ENCODE peak calls at places on chromosome 4, in ten cellular contexts. Q is naive thymus-derived CD8-positive, alpha-beta T cell; R is stimulated activated naive B cell treated with anti-CD40 and anti-IgM and Interleukin-4, amounts not matched to agents 10 μg/mL and 1 μg/mL and 100 μg/mL, for 72 hours; P is lower leg skin; B is NCI-H345; J is H4; X is NCI-H2081; I is caudate nucleus; Z is WTC11; E is ELF-1. L is an unnamed sample.

GRCh38 chr4:44351069-44351468 is 97.5 kb downstream of the KCTD8 start:
- DNase-seq in X (no peak), E (no peak), J (no peak), Z (no peak), P (no peak), B (no peak), Q (no peak), I (no peak), R (no peak), L (no peak)

GRCh38 chr4:185109736-185110135 is 33.3 kb upstream of the SLC25A4 start:
- DNase-seq in B (no peak), I (no peak), E (peak; percentile 71), P (no peak), Q (no peak), Z (no peak), J (no peak), R (no peak), X (no peak), L (no peak)

GRCh38 chr4:148286043-148286442 is 156.2 kb downstream of the NR3C2 start:
- DNase-seq in I (no peak), B (no peak), P (no peak), X (no peak), R (no peak), Z (no peak), J (no peak), Q (no peak), E (no peak), L (no peak)

GRCh38 chr4:8580321-8581093 is at the start of gene GPR78:
- DNase-seq in Z (peak; percentile 97), I (no peak), R (no peak), Q (no peak), E (peak; percentile 94), B (peak; percentile 16), J (no peak), P (no peak), X (no peak), L (no peak)

GRCh38 chr4:110621328-110621812 is 1.5 kb downstream of the PITX2 start:
- DNase-seq in P (no peak), B (peak; percentile 13), I (no peak), Q (no peak), J (no peak), R (no peak), X (no peak), Z (no peak), E (no peak), L (no peak)

GRCh38 chr4:119873794-119874325 is 192.8 kb downstream of the MAD2L1 start:
- DNase-seq in X (no peak), E (no peak), R (no peak), I (no peak), P (no peak), Z (no peak), Q (no peak), B (no peak), J (no peak), L (no peak)

GRCh38 chr4:94160774-94161173 is 46.9 kb upstream of the SMARCAD1 start:
- DNase-seq in P (no peak), E (no peak), X (no peak), B (no peak), I (no peak), Z (no peak), J (no peak), R (no peak), Q (no peak), L (no peak)

GRCh38 chr4:79083406-79084010 is 144.3 kb upstream of the PAQR3 start:
- DNase-seq in B (no peak), E (peak; percentile 69), I (no peak), R (no peak), Q (no peak), J (no peak), P (peak; percentile 52), X (no peak), Z (no peak), L (no peak)

GRCh38 chr4:46124773-46125172 is 919 bp upstream of the GABRG1 start:
- DNase-seq in P (no peak), J (peak; percentile 3), I (peak; percentile 57), E (peak; percentile 7), Q (no peak), Z (peak; percentile 66), X (peak; percentile 30), R (no peak), B (no peak), L (no peak)

GRCh38 chr4:16160457-16160856 is 65.8 kb downstream of the TAPT1 start:
- DNase-seq in J (no peak), X (no peak), E (no peak), B (no peak), P (no peak), R (no peak), I (no peak), Z (no peak), Q (no peak), L (no peak)

GRCh38 chr4:6929735-6930464 is 20.3 kb downstream of the TBC1D14 start:
- DNase-seq in Q (no peak), E (no peak), X (no peak), I (no peak), J (no peak), Z (no peak), B (no peak), R (no peak), P (no peak), L (no peak)

GRCh38 chr4:86048426-86048825 is 311.4 kb downstream of the MAPK10 start:
- DNase-seq in J (no peak), R (no peak), P (no peak), Z (no peak), B (no peak), E (no peak), Q (no peak), I (no peak), X (no peak), L (no peak)

GRCh38 chr4:825063-825968 is 613 bp downstream of the CPLX1 start:
- DNase-seq in B (no peak), I (no peak), R (no peak), X (peak; percentile 18), E (no peak), P (no peak), J (no peak), Q (no peak), Z (peak; percentile 38), L (no peak)

GRCh38 chr4:99151452-99151851 is 7.4 kb upstream of the ADH4 start:
- DNase-seq in Z (no peak), E (no peak), I (no peak), J (no peak), Q (no peak), B (no peak), X (no peak), R (no peak), P (no peak), L (no peak)

GRCh38 chr4:88689877-88690276 is 7.8 kb downstream of the NAP1L5 start:
- DNase-seq in E (no peak), R (no peak), P (no peak), Z (no peak), B (no peak), J (no peak), X (no peak), I (no peak), Q (no peak), L (no peak)

GRCh38 chr4:2515835-2516550 is 20.5 kb upstream of the FAM193A start:
- DNase-seq in I (no peak), P (no peak), J (no peak), Q (no peak), E (no peak), X (no peak), B (no peak), Z (no peak), R (no peak), L (no peak)

GRCh38 chr4:86644892-86645291 is 50.8 kb downstream of the PTPN13 start:
- DNase-seq in X (no peak), P (no peak), I (no peak), B (no peak), R (no peak), J (no peak), Z (no peak), E (no peak), Q (no peak), L (no peak)

GRCh38 chr4:152421576-152421975 is 114.3 kb downstream of the FBXW7 start:
- DNase-seq in R (no peak), E (no peak), P (no peak), X (no peak), Z (no peak), Q (no peak), J (no peak), I (no peak), B (no peak), L (no peak)

GRCh38 chr4:144399927-144400326 is 246.0 kb upstream of the HHIP start:
- DNase-seq in B (peak; percentile 60), X (peak; percentile 4), I (no peak), J (peak; percentile 37), R (no peak), P (no peak), E (no peak), Z (no peak), Q (no peak), L (no peak)

GRCh38 chr4:38856046-38856445 is 571 bp downstream of the TLR6 start:
- DNase-seq in J (no peak), E (no peak), R (no peak), P (no peak), I (no peak), Z (no peak), B (no peak), X (no peak), Q (no peak), L (no peak)

GRCh38 chr4:139889901-139890300 is 224.3 kb downstream of the MGST2 start:
- DNase-seq in J (no peak), R (no peak), Z (no peak), P (no peak), E (no peak), Q (no peak), B (no peak), X (no peak), I (no peak), L (no peak)

L was measured in NCI-H1930.